ENCODE peak calls at places on chromosomes 6 and 20, in eight cellular contexts. O, Y, U, S, C, E, I and X are unnamed samples.

GRCh38 chr20:58194176-58194796 is 34.2 kb downstream of the ANKRD60 start:
- DNase-seq in Y (no peak), O (no peak), S (no peak), E (no peak), I (no peak), C (no peak), U (no peak), X (no peak)

GRCh38 chr6:3895303-3895635 is 46.1 kb downstream of the FAM50B start:
- DNase-seq in C (no peak), S (no peak), O (no peak), Y (no peak), I (no peak), U (no peak), E (no peak), X (no peak)

GRCh38 chr6:41543087-41543486 is 3.1 kb upstream of the FOXP4 start:
- DNase-seq in O (no peak), C (no peak), E (no peak), Y (no peak), S (no peak), I (no peak), U (no peak), X (no peak)

GRCh38 chr6:157017022-157017421 is 239.8 kb downstream of the ARID1B start:
- DNase-seq in S (no peak), E (no peak), O (no peak), I (no peak), U (no peak), C (no peak), Y (no peak), X (no peak)

GRCh38 chr6:132764370-132764769 is 6.7 kb upstream of the VNN2 start:
- DNase-seq in E (peak), U (no peak), O (peak), Y (no peak), I (peak), C (no peak), S (no peak), X (no peak)

GRCh38 chr20:43959079-43959919 is 44.6 kb downstream of the TOX2 start:
- DNase-seq in U (peak), O (no peak), E (no peak), S (no peak), Y (peak), I (no peak), C (peak), X (no peak)

GRCh38 chr6:135812085-135812526 is 39.4 kb upstream of the PDE7B start:
- DNase-seq in I (no peak), Y (no peak), S (no peak), C (no peak), U (no peak), E (peak), O (no peak), X (no peak)

GRCh38 chr20:58702161-58702510 is 9.5 kb downstream of the NPEPL1 start:
- DNase-seq in U (no peak), I (no peak), Y (no peak), O (no peak), C (no peak), S (no peak), E (no peak), X (no peak)

GRCh38 chr6:33091957-33092356 is 16.2 kb downstream of the HLA-DPB1 start:
- DNase-seq in Y (peak), U (peak), E (no peak), S (no peak), I (peak), O (no peak), C (peak), X (peak)

GRCh38 chr20:63409066-63409833 is 48.1 kb upstream of the CHRNA4 start:
- DNase-seq in S (peak), E (no peak), I (peak), C (peak), O (no peak), U (peak), Y (no peak), X (no peak)

GRCh38 chr6:82419859-82420258 is 56.2 kb downstream of the TPBG start:
- DNase-seq in C (no peak), U (no peak), S (no peak), Y (no peak), O (no peak), I (no peak), E (no peak), X (no peak)

GRCh38 chr6:157864185-157864761 is 41.2 kb downstream of the SNX9 start:
- DNase-seq in Y (no peak), I (no peak), C (no peak), S (no peak), E (no peak), U (no peak), O (no peak), X (no peak)

GRCh38 chr20:38883081-38883980 is 42.9 kb upstream of the FAM83D start:
- DNase-seq in U (no peak), S (peak), Y (no peak), O (no peak), E (peak), I (no peak), C (no peak), X (peak)